ENCODE peak calls at places on chromosomes 6 and 20, in five cellular contexts. K is NCI-H345; H is cardiac septum; I is stimulated activated CD4-positive, alpha-beta T cell treated with anti-CD3 and anti-CD28 coated beads, Interleukin-15, amount 100 ng/mL, for 48 hours; M is NCI-H2081. S is an unnamed sample.

GRCh38 chr6:129565331-129565730 is 144.6 kb downstream of the ARHGAP18 start:
- DNase-seq in K (no peak), H (no peak), I (no peak), M (no peak), S (no peak)

GRCh38 chr6:52535711-52536423 is 41.0 kb downstream of the TRAM2 start:
- DNase-seq in K (no peak), H (no peak), I (no peak), M (no peak), S (no peak)

GRCh38 chr20:24979036-24979960 is 13.3 kb downstream of the APMAP start:
- DNase-seq in K (no peak), H (peak), I (no peak), M (no peak), S (peak)

GRCh38 chr20:37297066-37297736 is 7.7 kb downstream of the MANBAL start:
- DNase-seq in K (no peak), H (peak), I (no peak), M (no peak), S (peak)

GRCh38 chr6:158061709-158062461 is 80.2 kb downstream of the SYNJ2 start:
- DNase-seq in K (no peak), H (no peak), I (no peak), M (no peak), S (peak)

GRCh38 chr6:11586117-11586516 is 48.6 kb downstream of the TMEM170B start:
- DNase-seq in K (no peak), H (no peak), I (no peak), M (no peak), S (no peak)

GRCh38 chr20:5153612-5154542 is 27.1 kb downstream of the CDS2 start:
- DNase-seq in K (no peak), H (no peak), I (no peak), M (no peak), S (no peak)

GRCh38 chr20:49682278-49682677 is 31.4 kb downstream of the B4GALT5 start:
- DNase-seq in K (no peak), H (no peak), I (no peak), M (no peak), S (no peak)

GRCh38 chr6:168584251-168584650 is 143.3 kb downstream of the SMOC2 start:
- DNase-seq in K (no peak), H (no peak), I (no peak), M (no peak), S (no peak)

GRCh38 chr6:24242924-24243323 is 114.9 kb downstream of the DCDC2 start:
- DNase-seq in K (no peak), H (no peak), I (no peak), M (no peak), S (no peak)

GRCh38 chr6:146790561-146791091 is 191.9 kb downstream of the ADGB start:
- DNase-seq in K (no peak), H (no peak), I (no peak), M (no peak), S (no peak)

GRCh38 chr20:54340667-54341081 is 132.8 kb downstream of the PFDN4 start:
- DNase-seq in K (no peak), H (no peak), I (no peak), M (no peak), S (no peak)

GRCh38 chr6:16270178-16270794 is 31.9 kb downstream of the GMPR start:
- DNase-seq in K (no peak), H (no peak), I (no peak), M (no peak), S (no peak)

GRCh38 chr6:122839477-122839876 is 50.4 kb downstream of the SMPDL3A start:
- DNase-seq in K (peak), H (no peak), I (peak), M (peak), S (no peak)